ENCODE peak calls at places on chromosome 3, in eight cellular contexts. H is Jurkat, Clone E6-1; F is activated naive CD4-positive, alpha-beta T cell treated with anti-CD3 and anti-CD28 coated beads, Interleukin-2, amount 50 U/mL, for 16 hours; V is kidney tubule cell; S is NCI-H1092; X is type B pancreatic cell; I is activated CD8-positive, alpha-beta memory T cell treated with anti-CD3 and anti-CD28 coated beads, Interleukin-2, amount 50 U/mL, for 48 hours; Q is fibroblast of pulmonary artery. D is an unnamed sample.

GRCh38 chr3:31055757-31056156 is 161.3 kb upstream of the GADL1 start:
- DNase-seq in H (peak), F (no peak), S (no peak), V (no peak), I (no peak), Q (no peak), X (no peak), D (no peak)

GRCh38 chr3:101963902-101964362 is 114.6 kb downstream of the NFKBIZ start:
- DNase-seq in H (no peak), S (no peak), V (peak), X (no peak), F (peak), I (no peak), Q (peak), D (no peak)

GRCh38 chr3:126961191-126961790 is 21.6 kb upstream of the PLXNA1 start:
- DNase-seq in Q (peak), X (no peak), H (no peak), F (no peak), V (no peak), S (no peak), I (no peak), D (no peak)

GRCh38 chr3:184752361-184752760 is 40.5 kb upstream of the MAGEF1 start:
- DNase-seq in Q (no peak), I (no peak), S (no peak), F (no peak), V (no peak), X (no peak), H (no peak), D (no peak)

GRCh38 chr3:76063019-76063418 is 277.7 kb upstream of the ZNF717 start:
- DNase-seq in V (peak), I (no peak), X (no peak), F (no peak), H (no peak), Q (peak), S (no peak), D (no peak)

GRCh38 chr3:161549251-161549650 is 52.6 kb downstream of the OTOL1 start:
- DNase-seq in H (no peak), S (no peak), Q (no peak), F (no peak), X (no peak), V (no peak), I (no peak), D (no peak)

GRCh38 chr3:146164951-146165350 is 4.0 kb upstream of the PLOD2 start:
- DNase-seq in H (no peak), V (peak), Q (no peak), I (no peak), F (no peak), S (no peak), X (no peak), D (no peak)

GRCh38 chr3:46585799-46586693 is 19.9 kb upstream of the LRRC2 start:
- DNase-seq in F (no peak), V (peak), S (no peak), H (no peak), X (no peak), I (no peak), Q (no peak), D (peak)

GRCh38 chr3:185152433-185153169 is at the start of gene C3orf70:
- DNase-seq in X (peak), F (peak), V (peak), Q (peak), I (peak), S (peak), H (no peak), D (peak)

GRCh38 chr3:44958406-44958805 is 17.6 kb downstream of the ZDHHC3 start:
- DNase-seq in F (no peak), H (no peak), X (no peak), I (no peak), V (no peak), Q (no peak), S (no peak), D (no peak)

GRCh38 chr3:184676927-184677326 is 34.9 kb downstream of the MAGEF1 start:
- DNase-seq in I (no peak), S (no peak), F (no peak), X (no peak), Q (no peak), H (no peak), V (no peak), D (no peak)

GRCh38 chr3:129068291-129068886 is 7.8 kb downstream of the GP9 start:
- DNase-seq in H (no peak), V (no peak), I (no peak), S (no peak), X (no peak), Q (peak), F (peak), D (no peak)

GRCh38 chr3:123064914-123065313 is 1.9 kb upstream of the PDIA5 start:
- DNase-seq in V (peak), I (no peak), H (peak), Q (no peak), X (no peak), S (no peak), F (no peak), D (no peak)

GRCh38 chr3:71092665-71093064 is 490.9 kb downstream of the FOXP1 start:
- DNase-seq in Q (no peak), H (no peak), F (no peak), V (no peak), I (no peak), X (no peak), S (no peak), D (no peak)

GRCh38 chr3:182364323-182364722 is 429.0 kb upstream of the ATP11B start:
- DNase-seq in H (no peak), V (no peak), F (no peak), S (peak), Q (no peak), I (no peak), X (no peak), D (no peak)

GRCh38 chr3:128969993-128970740 is 23.7 kb downstream of the CFAP92 start:
- DNase-seq in I (peak), H (peak), Q (peak), F (peak), X (no peak), S (peak), V (peak), D (no peak)

GRCh38 chr3:143644370-143645089 is 203.7 kb downstream of the SLC9A9 start:
- DNase-seq in V (peak), I (no peak), Q (peak), X (no peak), S (no peak), H (peak), F (no peak), D (peak)

GRCh38 chr3:119239421-119239820 is 1.3 kb downstream of the B4GALT4 start:
- DNase-seq in I (no peak), Q (no peak), H (no peak), X (no peak), F (no peak), S (no peak), V (peak), D (no peak)

GRCh38 chr3:86239956-86240355 is 751.0 kb downstream of the VGLL3 start:
- DNase-seq in S (no peak), F (no peak), Q (no peak), X (no peak), V (no peak), H (no peak), I (no peak), D (no peak)

D was measured in osteocyte.